ENCODE peak calls at places on chromosomes 11 and 22, in five cellular contexts. D is transverse colon, M is K562, G is adrenal gland, H is lower leg skin. L is an unnamed sample.

GRCh38 chr11:19602406-19602805 is 110.2 kb upstream of the NAV2 start:
- DNase-seq in M (no peak), H (no peak), G (no peak), D (no peak), L (no peak)

GRCh38 chr11:10659339-10660216 is 34.0 kb downstream of the IRAG1 start:
- DNase-seq in M (peak), H (peak), D (peak), G (peak), L (peak)

GRCh38 chr11:10875430-10876021 is 17.7 kb upstream of the ZBED5 start:
- DNase-seq in M (no peak), H (no peak), G (no peak), D (no peak), L (no peak)

GRCh38 chr11:9015677-9016076 is 11.9 kb upstream of the NRIP3 start:
- DNase-seq in G (peak), D (peak), M (peak), H (no peak), L (peak)

GRCh38 chr11:61599968-61600710 is 19.3 kb upstream of the SYT7 start:
- DNase-seq in G (no peak), M (no peak), H (no peak), D (no peak), L (no peak)

GRCh38 chr11:114315749-114316368 is 19.7 kb downstream of the NNMT start:
- DNase-seq in G (no peak), M (no peak), H (no peak), D (peak), L (no peak)

GRCh38 chr11:17735823-17736772 is 1.5 kb downstream of the KCNC1 start:
- DNase-seq in H (no peak), M (no peak), D (no peak), G (no peak), L (no peak)

GRCh38 chr11:70080763-70081162 is 2.6 kb downstream of the ANO1 start:
- DNase-seq in M (peak), D (no peak), H (no peak), G (no peak), L (peak)

GRCh38 chr22:24450600-24450999 is 23.2 kb downstream of the ADORA2A start:
- DNase-seq in H (no peak), M (peak), D (no peak), G (no peak), L (no peak)

GRCh38 chr11:118705796-118706545 is 26.5 kb upstream of the TREH start:
- DNase-seq in H (peak), M (no peak), G (no peak), D (no peak), L (no peak)

GRCh38 chr11:103927535-103927934 is 108.9 kb upstream of the DDI1 start:
- DNase-seq in M (no peak), H (no peak), G (no peak), D (no peak), L (no peak)

GRCh38 chr11:14583252-14584105 is 60.1 kb upstream of the PDE3B start:
- DNase-seq in H (no peak), G (no peak), D (peak), M (no peak), L (no peak)
- TF ChIP-seq POLR2A in H (no peak), G (no peak), D (no peak), M (no peak), L (no peak)

GRCh38 chr22:30326704-30327362 is at the start of gene TBC1D10A:
- DNase-seq in H (peak), M (peak), D (peak), G (peak), L (peak)
- TF ChIP-seq POLR2A in H (peak), M (peak), D (peak), G (peak), L (peak)

GRCh38 chr11:101914737-101915426 is at the start of gene CEP126:
- DNase-seq in M (peak), G (peak), H (peak), D (peak), L (peak)
- TF ChIP-seq POLR2A in M (no peak), G (peak), H (no peak), D (peak), L (no peak)

GRCh38 chr22:28772633-28773460 is at the start of gene CCDC117:
- DNase-seq in D (peak), H (peak), G (peak), M (peak), L (peak)
- TF ChIP-seq POLR2A in D (peak), H (peak), G (peak), M (peak), L (peak)

GRCh38 chr11:73784080-73784634 is 3.5 kb upstream of the MRPL48 start:
- DNase-seq in M (peak), G (no peak), H (no peak), D (no peak), L (no peak)
- TF ChIP-seq POLR2A in M (no peak), G (no peak), H (no peak), D (no peak), L (no peak)

DNA sequence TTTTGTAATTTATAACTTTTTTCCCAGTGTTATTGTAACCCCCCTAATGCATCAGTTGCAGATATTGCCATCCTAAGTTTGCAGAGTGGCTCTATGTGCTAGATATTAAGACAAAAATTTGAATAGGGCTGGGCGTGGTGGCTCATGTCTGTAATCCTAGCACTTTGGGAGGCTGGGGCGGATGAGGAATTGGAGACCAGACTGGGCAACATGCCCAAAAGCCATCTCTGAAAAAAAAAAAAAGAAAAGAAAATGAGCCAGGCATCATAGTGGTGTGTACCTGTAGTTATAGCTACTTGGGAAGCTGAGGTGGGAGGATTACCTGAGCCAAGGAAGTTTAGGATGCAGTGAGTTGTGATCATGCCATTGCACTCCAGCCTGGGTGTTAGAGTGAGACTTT is 50.1 kb upstream of the MUC15 start:
- DNase-seq in H (no peak), G (no peak), D (no peak), M (no peak), L (no peak)
- TF ChIP-seq POLR2A in H (no peak), G (no peak), D (no peak), M (no peak), L (no peak)